ENCODE peak calls at places on chromosomes 13 and 19, in eight cellular contexts. One of them, this sample, is unnamed.

GRCh38 chr19:22422220-22422619 is at the start of gene ZNF98:
- DNase-seq in fibroblast of lung: peak
- DNase-seq in HFF-Myc: no peak
- DNase-seq in lower leg skin: no peak
- DNase-seq in AG04450: no peak
- DNase-seq in Calu3: no peak
- DNase-seq in fibroblast of the aortic adventitia: no peak
- DNase-seq in GM23338: no peak
- DNase-seq in this sample: no peak

GRCh38 chr13:39038569-39038898 is 278 bp downstream of the NHLRC3 start:
- DNase-seq in HFF-Myc: no peak
- DNase-seq in fibroblast of lung: no peak
- DNase-seq in AG04450: no peak
- DNase-seq in Calu3: peak
- DNase-seq in fibroblast of the aortic adventitia: no peak
- DNase-seq in lower leg skin: peak
- DNase-seq in GM23338: no peak
- DNase-seq in this sample: peak

GRCh38 chr13:44868397-44868796 is 120.9 kb downstream of the NUFIP1 start:
- DNase-seq in GM23338: no peak
- DNase-seq in AG04450: no peak
- DNase-seq in fibroblast of the aortic adventitia: no peak
- DNase-seq in HFF-Myc: no peak
- DNase-seq in lower leg skin: no peak
- DNase-seq in fibroblast of lung: no peak
- DNase-seq in Calu3: no peak
- DNase-seq in this sample: peak

GRCh38 chr19:16571689-16572331 is 405 bp downstream of the SLC35E1 start:
- DNase-seq in fibroblast of the aortic adventitia: no peak
- DNase-seq in fibroblast of lung: peak
- DNase-seq in GM23338: peak
- DNase-seq in HFF-Myc: no peak
- DNase-seq in lower leg skin: no peak
- DNase-seq in AG04450: no peak
- DNase-seq in Calu3: no peak
- DNase-seq in this sample: peak

GRCh38 chr13:72696590-72696989 is 30.8 kb downstream of the MZT1 start:
- DNase-seq in lower leg skin: no peak
- DNase-seq in HFF-Myc: no peak
- DNase-seq in AG04450: no peak
- DNase-seq in GM23338: no peak
- DNase-seq in fibroblast of lung: peak
- DNase-seq in Calu3: no peak
- DNase-seq in fibroblast of the aortic adventitia: peak
- DNase-seq in this sample: no peak

GRCh38 chr19:4347521-4347920 is 4.2 kb downstream of the MPND start:
- DNase-seq in fibroblast of the aortic adventitia: no peak
- DNase-seq in lower leg skin: no peak
- DNase-seq in Calu3: no peak
- DNase-seq in AG04450: no peak
- DNase-seq in HFF-Myc: no peak
- DNase-seq in fibroblast of lung: no peak
- DNase-seq in GM23338: no peak
- DNase-seq in this sample: no peak

GRCh38 chr13:46288570-46289259 is 77.0 kb downstream of the LRRC63 start:
- DNase-seq in Calu3: peak
- DNase-seq in AG04450: no peak
- DNase-seq in fibroblast of the aortic adventitia: peak
- DNase-seq in fibroblast of lung: peak
- DNase-seq in lower leg skin: no peak
- DNase-seq in GM23338: peak
- DNase-seq in HFF-Myc: no peak
- DNase-seq in this sample: peak

GRCh38 chr19:38213911-38214625 is 10.0 kb downstream of the DPF1 start:
- DNase-seq in AG04450: no peak
- DNase-seq in Calu3: peak
- DNase-seq in GM23338: peak
- DNase-seq in lower leg skin: no peak
- DNase-seq in HFF-Myc: peak
- DNase-seq in fibroblast of the aortic adventitia: peak
- DNase-seq in fibroblast of lung: peak
- DNase-seq in this sample: peak

GRCh38 chr13:106513025-106513424 is 22.4 kb downstream of the EFNB2 start:
- DNase-seq in fibroblast of the aortic adventitia: no peak
- DNase-seq in Calu3: no peak
- DNase-seq in HFF-Myc: no peak
- DNase-seq in fibroblast of lung: peak
- DNase-seq in lower leg skin: no peak
- DNase-seq in AG04450: no peak
- DNase-seq in GM23338: no peak
- DNase-seq in this sample: no peak

GRCh38 chr13:34035676-34036325 is 217.9 kb downstream of the RFC3 start:
- DNase-seq in fibroblast of lung: no peak
- DNase-seq in AG04450: no peak
- DNase-seq in HFF-Myc: no peak
- DNase-seq in Calu3: peak
- DNase-seq in fibroblast of the aortic adventitia: no peak
- DNase-seq in GM23338: no peak
- DNase-seq in lower leg skin: no peak
- DNase-seq in this sample: no peak

GRCh38 chr13:80211573-80211972 is 129.4 kb downstream of the SPRY2 start:
- DNase-seq in GM23338: no peak
- DNase-seq in HFF-Myc: no peak
- DNase-seq in lower leg skin: no peak
- DNase-seq in AG04450: no peak
- DNase-seq in Calu3: no peak
- DNase-seq in fibroblast of the aortic adventitia: no peak
- DNase-seq in fibroblast of lung: no peak
- DNase-seq in this sample: no peak

GRCh38 chr13:30019648-30020626 is 169.5 kb upstream of the UBL3 start:
- DNase-seq in GM23338: peak
- DNase-seq in Calu3: no peak
- DNase-seq in fibroblast of lung: no peak
- DNase-seq in lower leg skin: no peak
- DNase-seq in HFF-Myc: no peak
- DNase-seq in fibroblast of the aortic adventitia: no peak
- DNase-seq in AG04450: no peak
- DNase-seq in this sample: no peak

GRCh38 chr19:6033744-6034264 is 55.9 kb upstream of the RANBP3 start:
- DNase-seq in GM23338: no peak
- DNase-seq in Calu3: no peak
- DNase-seq in AG04450: no peak
- DNase-seq in fibroblast of the aortic adventitia: no peak
- DNase-seq in fibroblast of lung: no peak
- DNase-seq in lower leg skin: no peak
- DNase-seq in HFF-Myc: no peak
- DNase-seq in this sample: no peak

GRCh38 chr19:57171551-57172081 is 4.3 kb upstream of the DUXA start:
- DNase-seq in lower leg skin: peak
- DNase-seq in fibroblast of lung: peak
- DNase-seq in AG04450: no peak
- DNase-seq in fibroblast of the aortic adventitia: peak
- DNase-seq in HFF-Myc: no peak
- DNase-seq in Calu3: no peak
- DNase-seq in GM23338: peak
- DNase-seq in this sample: peak

GRCh38 chr13:101681834-101682233 is 229.4 kb downstream of the ITGBL1 start:
- DNase-seq in Calu3: no peak
- DNase-seq in AG04450: no peak
- DNase-seq in fibroblast of lung: peak
- DNase-seq in lower leg skin: no peak
- DNase-seq in HFF-Myc: no peak
- DNase-seq in fibroblast of the aortic adventitia: peak
- DNase-seq in GM23338: no peak
- DNase-seq in this sample: no peak

GRCh38 chr19:3389876-3390361 is 23.5 kb downstream of the NFIC start:
- DNase-seq in AG04450: no peak
- DNase-seq in HFF-Myc: no peak
- DNase-seq in fibroblast of the aortic adventitia: no peak
- DNase-seq in GM23338: peak
- DNase-seq in Calu3: no peak
- DNase-seq in fibroblast of lung: peak
- DNase-seq in lower leg skin: peak
- DNase-seq in this sample: no peak

GRCh38 chr19:28393574-28394336 is 819.2 kb downstream of the UQCRFS1 start:
- DNase-seq in HFF-Myc: no peak
- DNase-seq in AG04450: no peak
- DNase-seq in GM23338: peak
- DNase-seq in lower leg skin: no peak
- DNase-seq in fibroblast of the aortic adventitia: no peak
- DNase-seq in fibroblast of lung: no peak
- DNase-seq in Calu3: no peak
- DNase-seq in this sample: no peak

GRCh38 chr13:49679244-49679643 is 12.0 kb downstream of the EBPL start:
- DNase-seq in GM23338: no peak
- DNase-seq in AG04450: no peak
- DNase-seq in lower leg skin: no peak
- DNase-seq in fibroblast of the aortic adventitia: peak
- DNase-seq in HFF-Myc: no peak
- DNase-seq in Calu3: peak
- DNase-seq in fibroblast of lung: peak
- DNase-seq in this sample: peak

GRCh38 chr19:8578642-8579265 is 1.5 kb upstream of the MYO1F start:
- DNase-seq in GM23338: peak
- DNase-seq in Calu3: peak
- DNase-seq in AG04450: no peak
- DNase-seq in fibroblast of lung: peak
- DNase-seq in fibroblast of the aortic adventitia: peak
- DNase-seq in lower leg skin: peak
- DNase-seq in HFF-Myc: no peak
- DNase-seq in this sample: peak

GRCh38 chr13:41058229-41059070 is 2.9 kb upstream of the WBP4 start:
- DNase-seq in fibroblast of lung: no peak
- DNase-seq in Calu3: no peak
- DNase-seq in fibroblast of the aortic adventitia: no peak
- DNase-seq in lower leg skin: no peak
- DNase-seq in AG04450: no peak
- DNase-seq in GM23338: no peak
- DNase-seq in HFF-Myc: no peak
- DNase-seq in this sample: no peak

GRCh38 chr19:38247734-38248268 is 8.4 kb downstream of the PPP1R14A start:
- DNase-seq in GM23338: no peak
- DNase-seq in Calu3: no peak
- DNase-seq in AG04450: no peak
- DNase-seq in lower leg skin: no peak
- DNase-seq in HFF-Myc: no peak
- DNase-seq in fibroblast of the aortic adventitia: peak
- DNase-seq in fibroblast of lung: no peak
- DNase-seq in this sample: peak

GRCh38 chr19:50252111-50252886 is 48.9 kb downstream of the MYH14 start:
- DNase-seq in fibroblast of the aortic adventitia: no peak
- DNase-seq in Calu3: peak
- DNase-seq in AG04450: no peak
- DNase-seq in fibroblast of lung: peak
- DNase-seq in GM23338: peak
- DNase-seq in HFF-Myc: no peak
- DNase-seq in lower leg skin: no peak
- DNase-seq in this sample: peak
- TF ChIP-seq CTCF in fibroblast of the aortic adventitia: peak
- TF ChIP-seq CTCF in Calu3: peak
- TF ChIP-seq CTCF in AG04450: peak
- TF ChIP-seq CTCF in fibroblast of lung: peak
- TF ChIP-seq CTCF in GM23338: peak
- TF ChIP-seq CTCF in HFF-Myc: peak
- TF ChIP-seq CTCF in lower leg skin: no peak
- TF ChIP-seq CTCF in this sample: peak

DNA sequence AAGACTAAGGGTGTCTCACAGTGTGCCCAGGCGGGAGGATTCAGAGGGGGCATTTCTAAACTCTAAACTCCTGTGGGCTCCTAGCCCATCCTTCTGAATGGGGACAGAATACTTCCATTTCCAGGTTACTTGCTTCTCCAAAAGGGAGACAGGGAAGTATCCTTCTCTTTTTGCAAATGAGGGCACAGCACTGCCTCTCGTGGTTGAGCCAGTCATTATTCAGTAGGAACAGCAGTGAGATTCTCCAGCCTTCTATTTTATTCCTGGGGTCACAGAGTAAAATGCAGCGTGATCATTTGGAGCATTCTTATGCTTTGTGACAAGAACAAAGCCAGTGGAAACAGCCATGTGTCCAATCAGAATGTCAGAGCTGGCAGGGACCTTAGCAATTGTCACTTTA is 15.7 kb upstream of the TSHZ3 start:
- DNase-seq in HFF-Myc: no peak
- DNase-seq in Calu3: no peak
- DNase-seq in fibroblast of the aortic adventitia: no peak
- DNase-seq in AG04450: no peak
- DNase-seq in lower leg skin: no peak
- DNase-seq in GM23338: no peak
- DNase-seq in fibroblast of lung: no peak
- DNase-seq in this sample: no peak
- TF ChIP-seq CTCF in HFF-Myc: no peak
- TF ChIP-seq CTCF in Calu3: no peak
- TF ChIP-seq CTCF in fibroblast of the aortic adventitia: no peak
- TF ChIP-seq CTCF in AG04450: no peak
- TF ChIP-seq CTCF in lower leg skin: no peak
- TF ChIP-seq CTCF in GM23338: peak
- TF ChIP-seq CTCF in fibroblast of lung: no peak
- TF ChIP-seq CTCF in this sample: no peak

GRCh38 chr13:43083750-43084149 is 60.4 kb downstream of the DNAJC15 start:
- DNase-seq in lower leg skin: no peak
- DNase-seq in fibroblast of the aortic adventitia: no peak
- DNase-seq in fibroblast of lung: no peak
- DNase-seq in Calu3: no peak
- DNase-seq in GM23338: no peak
- DNase-seq in HFF-Myc: no peak
- DNase-seq in AG04450: no peak
- DNase-seq in this sample: no peak

GRCh38 chr13:43087960-43088580 is 64.7 kb downstream of the DNAJC15 start:
- DNase-seq in HFF-Myc: no peak
- DNase-seq in GM23338: no peak
- DNase-seq in fibroblast of lung: peak
- DNase-seq in Calu3: no peak
- DNase-seq in fibroblast of the aortic adventitia: peak
- DNase-seq in AG04450: no peak
- DNase-seq in lower leg skin: no peak
- DNase-seq in this sample: no peak

GRCh38 chr13:43089912-43090498 is 66.6 kb downstream of the DNAJC15 start:
- DNase-seq in lower leg skin: no peak
- DNase-seq in Calu3: no peak
- DNase-seq in GM23338: no peak
- DNase-seq in AG04450: no peak
- DNase-seq in fibroblast of the aortic adventitia: no peak
- DNase-seq in HFF-Myc: no peak
- DNase-seq in fibroblast of lung: no peak
- DNase-seq in this sample: no peak

GRCh38 chr13:43080199-43080598 is 56.8 kb downstream of the DNAJC15 start:
- DNase-seq in fibroblast of the aortic adventitia: no peak
- DNase-seq in lower leg skin: no peak
- DNase-seq in GM23338: no peak
- DNase-seq in HFF-Myc: no peak
- DNase-seq in AG04450: no peak
- DNase-seq in Calu3: no peak
- DNase-seq in fibroblast of lung: no peak
- DNase-seq in this sample: no peak

GRCh38 chr13:43085545-43085944 is 62.2 kb downstream of the DNAJC15 start:
- DNase-seq in lower leg skin: no peak
- DNase-seq in AG04450: no peak
- DNase-seq in fibroblast of lung: peak
- DNase-seq in GM23338: peak
- DNase-seq in Calu3: no peak
- DNase-seq in HFF-Myc: no peak
- DNase-seq in fibroblast of the aortic adventitia: peak
- DNase-seq in this sample: no peak
- TF ChIP-seq CTCF in lower leg skin: no peak
- TF ChIP-seq CTCF in AG04450: peak
- TF ChIP-seq CTCF in fibroblast of lung: no peak
- TF ChIP-seq CTCF in GM23338: no peak
- TF ChIP-seq CTCF in Calu3: peak
- TF ChIP-seq CTCF in HFF-Myc: peak
- TF ChIP-seq CTCF in fibroblast of the aortic adventitia: peak
- TF ChIP-seq CTCF in this sample: no peak

GRCh38 chr13:27979001-27979643 is 9.4 kb downstream of the URAD start:
- DNase-seq in GM23338: peak
- DNase-seq in lower leg skin: no peak
- DNase-seq in fibroblast of the aortic adventitia: no peak
- DNase-seq in AG04450: no peak
- DNase-seq in fibroblast of lung: no peak
- DNase-seq in HFF-Myc: no peak
- DNase-seq in Calu3: no peak
- DNase-seq in this sample: peak
- TF ChIP-seq CTCF in GM23338: no peak
- TF ChIP-seq CTCF in lower leg skin: no peak
- TF ChIP-seq CTCF in fibroblast of the aortic adventitia: no peak
- TF ChIP-seq CTCF in AG04450: no peak
- TF ChIP-seq CTCF in fibroblast of lung: no peak
- TF ChIP-seq CTCF in HFF-Myc: no peak
- TF ChIP-seq CTCF in Calu3: no peak
- TF ChIP-seq CTCF in this sample: no peak

This sample was measured in GM20000.